ENCODE peak calls at places on chromosomes 12 and 14, in eight cellular contexts. One of them, this sample, is unnamed.

GRCh38 chr12:131592972-131593371 is 117.9 kb upstream of the SFSWAP start:
- DNase-seq in uterus: no peak
- DNase-seq in activated naive CD8-positive, alpha-beta T cell treated with anti-CD3 and anti-CD28 coated beads, Interleukin-2, amount 50 U/mL, for 24 hours: no peak
- DNase-seq in left lung: no peak
- DNase-seq in sigmoid colon: no peak
- DNase-seq in T-cell: no peak
- DNase-seq in EH: no peak
- DNase-seq in frontal cortex: no peak
- DNase-seq in this sample: no peak

GRCh38 chr12:32893458-32893857 is 3.1 kb downstream of the PKP2 start:
- DNase-seq in left lung: no peak
- DNase-seq in uterus: no peak
- DNase-seq in T-cell: no peak
- DNase-seq in EH: no peak
- DNase-seq in sigmoid colon: no peak
- DNase-seq in frontal cortex: no peak
- DNase-seq in activated naive CD8-positive, alpha-beta T cell treated with anti-CD3 and anti-CD28 coated beads, Interleukin-2, amount 50 U/mL, for 24 hours: no peak
- DNase-seq in this sample: no peak

GRCh38 chr14:61342486-61342885 is 21.1 kb downstream of the PRKCH start:
- DNase-seq in sigmoid colon: no peak
- DNase-seq in EH: no peak
- DNase-seq in left lung: no peak
- DNase-seq in uterus: peak
- DNase-seq in frontal cortex: no peak
- DNase-seq in activated naive CD8-positive, alpha-beta T cell treated with anti-CD3 and anti-CD28 coated beads, Interleukin-2, amount 50 U/mL, for 24 hours: peak
- DNase-seq in T-cell: peak
- DNase-seq in this sample: no peak

GRCh38 chr12:11904124-11904523 is 166.6 kb upstream of the BCL2L14 start:
- DNase-seq in uterus: no peak
- DNase-seq in EH: no peak
- DNase-seq in activated naive CD8-positive, alpha-beta T cell treated with anti-CD3 and anti-CD28 coated beads, Interleukin-2, amount 50 U/mL, for 24 hours: no peak
- DNase-seq in sigmoid colon: no peak
- DNase-seq in frontal cortex: no peak
- DNase-seq in T-cell: no peak
- DNase-seq in left lung: no peak
- DNase-seq in this sample: no peak

GRCh38 chr12:6392499-6392898 is 8.5 kb downstream of the LTBR start:
- DNase-seq in EH: peak
- DNase-seq in frontal cortex: no peak
- DNase-seq in activated naive CD8-positive, alpha-beta T cell treated with anti-CD3 and anti-CD28 coated beads, Interleukin-2, amount 50 U/mL, for 24 hours: no peak
- DNase-seq in uterus: peak
- DNase-seq in sigmoid colon: peak
- DNase-seq in left lung: no peak
- DNase-seq in T-cell: no peak
- DNase-seq in this sample: no peak

GRCh38 chr12:76878045-76878898 is 547 bp downstream of the CSRP2 start:
- DNase-seq in sigmoid colon: no peak
- DNase-seq in uterus: peak
- DNase-seq in frontal cortex: peak
- DNase-seq in T-cell: no peak
- DNase-seq in left lung: no peak
- DNase-seq in EH: peak
- DNase-seq in activated naive CD8-positive, alpha-beta T cell treated with anti-CD3 and anti-CD28 coated beads, Interleukin-2, amount 50 U/mL, for 24 hours: peak
- DNase-seq in this sample: peak

GRCh38 chr12:108374596-108375320 is 35.6 kb upstream of the CMKLR1 start:
- DNase-seq in left lung: no peak
- DNase-seq in activated naive CD8-positive, alpha-beta T cell treated with anti-CD3 and anti-CD28 coated beads, Interleukin-2, amount 50 U/mL, for 24 hours: no peak
- DNase-seq in T-cell: no peak
- DNase-seq in frontal cortex: no peak
- DNase-seq in uterus: no peak
- DNase-seq in EH: no peak
- DNase-seq in sigmoid colon: no peak
- DNase-seq in this sample: no peak

GRCh38 chr12:111636209-111636928 is 37.3 kb upstream of the ATXN2 start:
- DNase-seq in left lung: no peak
- DNase-seq in EH: peak
- DNase-seq in activated naive CD8-positive, alpha-beta T cell treated with anti-CD3 and anti-CD28 coated beads, Interleukin-2, amount 50 U/mL, for 24 hours: no peak
- DNase-seq in frontal cortex: peak
- DNase-seq in uterus: peak
- DNase-seq in sigmoid colon: peak
- DNase-seq in T-cell: no peak
- DNase-seq in this sample: peak

GRCh38 chr12:204261-204678 is 9.7 kb downstream of the SLC6A12 start:
- DNase-seq in T-cell: no peak
- DNase-seq in activated naive CD8-positive, alpha-beta T cell treated with anti-CD3 and anti-CD28 coated beads, Interleukin-2, amount 50 U/mL, for 24 hours: no peak
- DNase-seq in uterus: no peak
- DNase-seq in EH: no peak
- DNase-seq in sigmoid colon: no peak
- DNase-seq in frontal cortex: no peak
- DNase-seq in left lung: peak
- DNase-seq in this sample: no peak

GRCh38 chr12:52495385-52495784 is 2.3 kb upstream of the KRT6A start:
- DNase-seq in left lung: no peak
- DNase-seq in uterus: no peak
- DNase-seq in sigmoid colon: no peak
- DNase-seq in T-cell: no peak
- DNase-seq in activated naive CD8-positive, alpha-beta T cell treated with anti-CD3 and anti-CD28 coated beads, Interleukin-2, amount 50 U/mL, for 24 hours: no peak
- DNase-seq in frontal cortex: no peak
- DNase-seq in EH: peak
- DNase-seq in this sample: no peak

GRCh38 chr14:96062010-96062409 is 22.8 kb downstream of the C14orf132 start:
- DNase-seq in frontal cortex: no peak
- DNase-seq in left lung: no peak
- DNase-seq in uterus: no peak
- DNase-seq in EH: no peak
- DNase-seq in sigmoid colon: no peak
- DNase-seq in T-cell: no peak
- DNase-seq in activated naive CD8-positive, alpha-beta T cell treated with anti-CD3 and anti-CD28 coated beads, Interleukin-2, amount 50 U/mL, for 24 hours: no peak
- DNase-seq in this sample: no peak

GRCh38 chr12:109291531-109292341 is 17.3 kb downstream of the FOXN4 start:
- DNase-seq in frontal cortex: peak
- DNase-seq in T-cell: no peak
- DNase-seq in EH: peak
- DNase-seq in uterus: no peak
- DNase-seq in activated naive CD8-positive, alpha-beta T cell treated with anti-CD3 and anti-CD28 coated beads, Interleukin-2, amount 50 U/mL, for 24 hours: no peak
- DNase-seq in left lung: no peak
- DNase-seq in sigmoid colon: peak
- DNase-seq in this sample: peak

GRCh38 chr12:131682511-131682895 is 28.4 kb upstream of the SFSWAP start:
- DNase-seq in uterus: no peak
- DNase-seq in T-cell: no peak
- DNase-seq in sigmoid colon: no peak
- DNase-seq in activated naive CD8-positive, alpha-beta T cell treated with anti-CD3 and anti-CD28 coated beads, Interleukin-2, amount 50 U/mL, for 24 hours: peak
- DNase-seq in frontal cortex: no peak
- DNase-seq in EH: no peak
- DNase-seq in left lung: no peak
- DNase-seq in this sample: no peak

GRCh38 chr12:57489157-57489641 is 1.3 kb downstream of the MARS1 start:
- DNase-seq in left lung: no peak
- DNase-seq in frontal cortex: no peak
- DNase-seq in activated naive CD8-positive, alpha-beta T cell treated with anti-CD3 and anti-CD28 coated beads, Interleukin-2, amount 50 U/mL, for 24 hours: no peak
- DNase-seq in EH: peak
- DNase-seq in sigmoid colon: no peak
- DNase-seq in T-cell: no peak
- DNase-seq in uterus: no peak
- DNase-seq in this sample: no peak

GRCh38 chr14:91127411-91127810 is 13.5 kb downstream of the DGLUCY start:
- DNase-seq in uterus: no peak
- DNase-seq in frontal cortex: no peak
- DNase-seq in T-cell: no peak
- DNase-seq in EH: peak
- DNase-seq in sigmoid colon: no peak
- DNase-seq in left lung: peak
- DNase-seq in activated naive CD8-positive, alpha-beta T cell treated with anti-CD3 and anti-CD28 coated beads, Interleukin-2, amount 50 U/mL, for 24 hours: no peak
- DNase-seq in this sample: peak

GRCh38 chr14:34851395-34851794 is 23.8 kb downstream of the BAZ1A start:
- DNase-seq in left lung: no peak
- DNase-seq in frontal cortex: no peak
- DNase-seq in uterus: no peak
- DNase-seq in activated naive CD8-positive, alpha-beta T cell treated with anti-CD3 and anti-CD28 coated beads, Interleukin-2, amount 50 U/mL, for 24 hours: no peak
- DNase-seq in sigmoid colon: no peak
- DNase-seq in EH: peak
- DNase-seq in T-cell: no peak
- DNase-seq in this sample: no peak

GRCh38 chr12:126083931-126084330 is 1018.7 kb downstream of the AACS start:
- DNase-seq in T-cell: no peak
- DNase-seq in activated naive CD8-positive, alpha-beta T cell treated with anti-CD3 and anti-CD28 coated beads, Interleukin-2, amount 50 U/mL, for 24 hours: no peak
- DNase-seq in EH: no peak
- DNase-seq in uterus: no peak
- DNase-seq in frontal cortex: no peak
- DNase-seq in sigmoid colon: no peak
- DNase-seq in left lung: no peak
- DNase-seq in this sample: no peak

GRCh38 chr14:34081576-34082136 is 130.8 kb upstream of the EGLN3 start:
- DNase-seq in left lung: no peak
- DNase-seq in frontal cortex: no peak
- DNase-seq in uterus: no peak
- DNase-seq in T-cell: no peak
- DNase-seq in activated naive CD8-positive, alpha-beta T cell treated with anti-CD3 and anti-CD28 coated beads, Interleukin-2, amount 50 U/mL, for 24 hours: no peak
- DNase-seq in sigmoid colon: no peak
- DNase-seq in EH: peak
- DNase-seq in this sample: no peak

GRCh38 chr12:122753213-122753571 is 568 bp downstream of the DENR start:
- DNase-seq in frontal cortex: no peak
- DNase-seq in activated naive CD8-positive, alpha-beta T cell treated with anti-CD3 and anti-CD28 coated beads, Interleukin-2, amount 50 U/mL, for 24 hours: no peak
- DNase-seq in left lung: no peak
- DNase-seq in T-cell: no peak
- DNase-seq in uterus: no peak
- DNase-seq in EH: peak
- DNase-seq in sigmoid colon: no peak
- DNase-seq in this sample: no peak

GRCh38 chr14:73924337-73924736 is 25.6 kb downstream of the FAM161B start:
- DNase-seq in left lung: no peak
- DNase-seq in T-cell: no peak
- DNase-seq in activated naive CD8-positive, alpha-beta T cell treated with anti-CD3 and anti-CD28 coated beads, Interleukin-2, amount 50 U/mL, for 24 hours: no peak
- DNase-seq in uterus: no peak
- DNase-seq in sigmoid colon: no peak
- DNase-seq in EH: no peak
- DNase-seq in frontal cortex: no peak
- DNase-seq in this sample: no peak

GRCh38 chr14:52885230-52885629 is 65.6 kb downstream of the FERMT2 start:
- DNase-seq in sigmoid colon: no peak
- DNase-seq in frontal cortex: no peak
- DNase-seq in activated naive CD8-positive, alpha-beta T cell treated with anti-CD3 and anti-CD28 coated beads, Interleukin-2, amount 50 U/mL, for 24 hours: no peak
- DNase-seq in left lung: no peak
- DNase-seq in uterus: no peak
- DNase-seq in EH: peak
- DNase-seq in T-cell: no peak
- DNase-seq in this sample: no peak

GRCh38 chr12:96886998-96887677 is 19.9 kb upstream of the NEDD1 start:
- DNase-seq in frontal cortex: no peak
- DNase-seq in EH: peak
- DNase-seq in sigmoid colon: no peak
- DNase-seq in activated naive CD8-positive, alpha-beta T cell treated with anti-CD3 and anti-CD28 coated beads, Interleukin-2, amount 50 U/mL, for 24 hours: no peak
- DNase-seq in uterus: peak
- DNase-seq in left lung: no peak
- DNase-seq in T-cell: no peak
- DNase-seq in this sample: no peak

GRCh38 chr12:115623764-115624334 is 653.6 kb downstream of the MED13L start:
- DNase-seq in left lung: no peak
- DNase-seq in T-cell: no peak
- DNase-seq in frontal cortex: no peak
- DNase-seq in EH: no peak
- DNase-seq in uterus: no peak
- DNase-seq in activated naive CD8-positive, alpha-beta T cell treated with anti-CD3 and anti-CD28 coated beads, Interleukin-2, amount 50 U/mL, for 24 hours: no peak
- DNase-seq in sigmoid colon: no peak
- DNase-seq in this sample: peak

GRCh38 chr12:51820721-51821422 is 27.6 kb downstream of the FIGNL2 start:
- DNase-seq in EH: no peak
- DNase-seq in sigmoid colon: no peak
- DNase-seq in frontal cortex: peak
- DNase-seq in left lung: peak
- DNase-seq in activated naive CD8-positive, alpha-beta T cell treated with anti-CD3 and anti-CD28 coated beads, Interleukin-2, amount 50 U/mL, for 24 hours: peak
- DNase-seq in uterus: peak
- DNase-seq in T-cell: peak
- DNase-seq in this sample: peak

GRCh38 chr12:59078027-59078426 is 157.7 kb upstream of the LRIG3 start:
- DNase-seq in frontal cortex: no peak
- DNase-seq in uterus: no peak
- DNase-seq in sigmoid colon: no peak
- DNase-seq in activated naive CD8-positive, alpha-beta T cell treated with anti-CD3 and anti-CD28 coated beads, Interleukin-2, amount 50 U/mL, for 24 hours: no peak
- DNase-seq in EH: no peak
- DNase-seq in T-cell: no peak
- DNase-seq in left lung: no peak
- DNase-seq in this sample: no peak

GRCh38 chr14:93538411-93538810 is 107.7 kb downstream of the UNC79 start:
- DNase-seq in uterus: no peak
- DNase-seq in EH: no peak
- DNase-seq in sigmoid colon: no peak
- DNase-seq in frontal cortex: no peak
- DNase-seq in activated naive CD8-positive, alpha-beta T cell treated with anti-CD3 and anti-CD28 coated beads, Interleukin-2, amount 50 U/mL, for 24 hours: no peak
- DNase-seq in left lung: no peak
- DNase-seq in T-cell: no peak
- DNase-seq in this sample: peak

GRCh38 chr14:94356379-94357056 is 31.9 kb downstream of the SERPINA1 start:
- DNase-seq in frontal cortex: no peak
- DNase-seq in activated naive CD8-positive, alpha-beta T cell treated with anti-CD3 and anti-CD28 coated beads, Interleukin-2, amount 50 U/mL, for 24 hours: no peak
- DNase-seq in left lung: no peak
- DNase-seq in T-cell: no peak
- DNase-seq in sigmoid colon: no peak
- DNase-seq in uterus: no peak
- DNase-seq in EH: peak
- DNase-seq in this sample: no peak

GRCh38 chr12:52349196-52349595 is 18.1 kb downstream of the KRT85 start:
- DNase-seq in EH: peak
- DNase-seq in sigmoid colon: no peak
- DNase-seq in uterus: no peak
- DNase-seq in T-cell: no peak
- DNase-seq in frontal cortex: no peak
- DNase-seq in left lung: no peak
- DNase-seq in activated naive CD8-positive, alpha-beta T cell treated with anti-CD3 and anti-CD28 coated beads, Interleukin-2, amount 50 U/mL, for 24 hours: no peak
- DNase-seq in this sample: no peak

GRCh38 chr12:19066471-19067001 is 63.0 kb upstream of the PLEKHA5 start:
- DNase-seq in activated naive CD8-positive, alpha-beta T cell treated with anti-CD3 and anti-CD28 coated beads, Interleukin-2, amount 50 U/mL, for 24 hours: no peak
- DNase-seq in EH: no peak
- DNase-seq in T-cell: no peak
- DNase-seq in uterus: no peak
- DNase-seq in sigmoid colon: no peak
- DNase-seq in left lung: no peak
- DNase-seq in frontal cortex: no peak
- DNase-seq in this sample: peak

GRCh38 chr12:88882662-88883061 is 302.4 kb upstream of the KITLG start:
- DNase-seq in activated naive CD8-positive, alpha-beta T cell treated with anti-CD3 and anti-CD28 coated beads, Interleukin-2, amount 50 U/mL, for 24 hours: no peak
- DNase-seq in EH: no peak
- DNase-seq in uterus: no peak
- DNase-seq in frontal cortex: no peak
- DNase-seq in left lung: no peak
- DNase-seq in sigmoid colon: no peak
- DNase-seq in T-cell: no peak
- DNase-seq in this sample: no peak

GRCh38 chr14:59254146-59254910 is 65.9 kb downstream of the DAAM1 start:
- DNase-seq in frontal cortex: peak
- DNase-seq in uterus: peak
- DNase-seq in left lung: no peak
- DNase-seq in T-cell: no peak
- DNase-seq in activated naive CD8-positive, alpha-beta T cell treated with anti-CD3 and anti-CD28 coated beads, Interleukin-2, amount 50 U/mL, for 24 hours: no peak
- DNase-seq in sigmoid colon: peak
- DNase-seq in EH: peak
- DNase-seq in this sample: peak

GRCh38 chr14:61151276-61151675 is 129.9 kb downstream of the TMEM30B start:
- DNase-seq in uterus: no peak
- DNase-seq in T-cell: no peak
- DNase-seq in sigmoid colon: no peak
- DNase-seq in EH: peak
- DNase-seq in activated naive CD8-positive, alpha-beta T cell treated with anti-CD3 and anti-CD28 coated beads, Interleukin-2, amount 50 U/mL, for 24 hours: no peak
- DNase-seq in frontal cortex: no peak
- DNase-seq in left lung: no peak
- DNase-seq in this sample: no peak

This sample was measured in BE2C.